ENCODE peak calls at places on chromosomes 7 and 10, in eight cellular contexts. One of them, this sample, is unnamed.
A peak's percentile ranks its signal among the peaks of the same experiment; 100 is the strongest.

GRCh38 chr7:64879097-64879730 is 23.9 kb upstream of the ZNF273 start:
- DNase-seq in right lobe of liver: no peak
- DNase-seq in thoracic aorta: no peak
- DNase-seq in stimulated activated CD4-positive, alpha-beta T cell treated with anti-CD3 and anti-CD28 coated beads, Interleukin-1b, Interleukin-23, amount 100 ng/mL, for 24 hours: no peak
- DNase-seq in fibroblast of lung: no peak
- DNase-seq in activated CD4-positive, alpha-beta T cell treated with anti-CD3 and anti-CD28 coated beads for 48 hours: no peak
- DNase-seq in astrocyte of the spinal cord: no peak
- DNase-seq in EH: no peak
- DNase-seq in this sample: no peak

GRCh38 chr10:114306116-114306973 is 67.3 kb downstream of the VWA2 start:
- DNase-seq in stimulated activated CD4-positive, alpha-beta T cell treated with anti-CD3 and anti-CD28 coated beads, Interleukin-1b, Interleukin-23, amount 100 ng/mL, for 24 hours: no peak
- DNase-seq in activated CD4-positive, alpha-beta T cell treated with anti-CD3 and anti-CD28 coated beads for 48 hours: no peak
- DNase-seq in thoracic aorta: no peak
- DNase-seq in EH: peak; percentile 98
- DNase-seq in astrocyte of the spinal cord: peak; percentile 98
- DNase-seq in fibroblast of lung: peak; percentile 92
- DNase-seq in right lobe of liver: no peak
- DNase-seq in this sample: peak; percentile 98

GRCh38 chr10:70135684-70136083 is 3.1 kb upstream of the AIFM2 start:
- DNase-seq in EH: no peak
- DNase-seq in fibroblast of lung: no peak
- DNase-seq in activated CD4-positive, alpha-beta T cell treated with anti-CD3 and anti-CD28 coated beads for 48 hours: no peak
- DNase-seq in thoracic aorta: no peak
- DNase-seq in right lobe of liver: no peak
- DNase-seq in stimulated activated CD4-positive, alpha-beta T cell treated with anti-CD3 and anti-CD28 coated beads, Interleukin-1b, Interleukin-23, amount 100 ng/mL, for 24 hours: no peak
- DNase-seq in astrocyte of the spinal cord: no peak
- DNase-seq in this sample: no peak

GRCh38 chr7:40922316-40922670 is 780.6 kb downstream of the INHBA start:
- DNase-seq in astrocyte of the spinal cord: peak; percentile 31
- DNase-seq in activated CD4-positive, alpha-beta T cell treated with anti-CD3 and anti-CD28 coated beads for 48 hours: no peak
- DNase-seq in EH: peak; percentile 95
- DNase-seq in thoracic aorta: no peak
- DNase-seq in fibroblast of lung: peak; percentile 31
- DNase-seq in stimulated activated CD4-positive, alpha-beta T cell treated with anti-CD3 and anti-CD28 coated beads, Interleukin-1b, Interleukin-23, amount 100 ng/mL, for 24 hours: no peak
- DNase-seq in right lobe of liver: no peak
- DNase-seq in this sample: peak; percentile 56

GRCh38 chr7:11831727-11832495 is at the start of gene THSD7A:
- DNase-seq in thoracic aorta: no peak
- DNase-seq in astrocyte of the spinal cord: peak; percentile 51
- DNase-seq in activated CD4-positive, alpha-beta T cell treated with anti-CD3 and anti-CD28 coated beads for 48 hours: peak; percentile 7
- DNase-seq in fibroblast of lung: peak; percentile 62
- DNase-seq in EH: peak; percentile 29
- DNase-seq in stimulated activated CD4-positive, alpha-beta T cell treated with anti-CD3 and anti-CD28 coated beads, Interleukin-1b, Interleukin-23, amount 100 ng/mL, for 24 hours: peak; percentile 1
- DNase-seq in right lobe of liver: peak; percentile 68
- DNase-seq in this sample: peak; percentile 64

GRCh38 chr7:150852371-150852905 is at the start of gene AOC1:
- DNase-seq in stimulated activated CD4-positive, alpha-beta T cell treated with anti-CD3 and anti-CD28 coated beads, Interleukin-1b, Interleukin-23, amount 100 ng/mL, for 24 hours: no peak
- DNase-seq in activated CD4-positive, alpha-beta T cell treated with anti-CD3 and anti-CD28 coated beads for 48 hours: no peak
- DNase-seq in fibroblast of lung: no peak
- DNase-seq in right lobe of liver: no peak
- DNase-seq in astrocyte of the spinal cord: no peak
- DNase-seq in thoracic aorta: no peak
- DNase-seq in EH: no peak
- DNase-seq in this sample: no peak

GRCh38 chr7:85068796-85069195 is 118.1 kb downstream of the SEMA3D start:
- DNase-seq in right lobe of liver: no peak
- DNase-seq in thoracic aorta: no peak
- DNase-seq in stimulated activated CD4-positive, alpha-beta T cell treated with anti-CD3 and anti-CD28 coated beads, Interleukin-1b, Interleukin-23, amount 100 ng/mL, for 24 hours: no peak
- DNase-seq in activated CD4-positive, alpha-beta T cell treated with anti-CD3 and anti-CD28 coated beads for 48 hours: no peak
- DNase-seq in EH: peak; percentile 67
- DNase-seq in astrocyte of the spinal cord: peak; percentile 88
- DNase-seq in fibroblast of lung: peak; percentile 93
- DNase-seq in this sample: peak; percentile 48

GRCh38 chr7:74094224-74095095 is 10.9 kb downstream of the LIMK1 start:
- DNase-seq in EH: peak; percentile 97
- DNase-seq in thoracic aorta: peak; percentile 75
- DNase-seq in fibroblast of lung: peak; percentile 89
- DNase-seq in astrocyte of the spinal cord: peak; percentile 95
- DNase-seq in right lobe of liver: peak; percentile 65
- DNase-seq in activated CD4-positive, alpha-beta T cell treated with anti-CD3 and anti-CD28 coated beads for 48 hours: peak; percentile 88
- DNase-seq in stimulated activated CD4-positive, alpha-beta T cell treated with anti-CD3 and anti-CD28 coated beads, Interleukin-1b, Interleukin-23, amount 100 ng/mL, for 24 hours: peak; percentile 70
- DNase-seq in this sample: peak; percentile 97

GRCh38 chr10:29204119-29204518 is 84.8 kb upstream of the LYZL1 start:
- DNase-seq in activated CD4-positive, alpha-beta T cell treated with anti-CD3 and anti-CD28 coated beads for 48 hours: no peak
- DNase-seq in EH: peak; percentile 42
- DNase-seq in astrocyte of the spinal cord: no peak
- DNase-seq in stimulated activated CD4-positive, alpha-beta T cell treated with anti-CD3 and anti-CD28 coated beads, Interleukin-1b, Interleukin-23, amount 100 ng/mL, for 24 hours: no peak
- DNase-seq in thoracic aorta: no peak
- DNase-seq in fibroblast of lung: no peak
- DNase-seq in right lobe of liver: no peak
- DNase-seq in this sample: peak; percentile 58

GRCh38 chr7:143299346-143299745 is 11.2 kb downstream of the CASP2 start:
- DNase-seq in fibroblast of lung: peak; percentile 29
- DNase-seq in right lobe of liver: no peak
- DNase-seq in thoracic aorta: no peak
- DNase-seq in stimulated activated CD4-positive, alpha-beta T cell treated with anti-CD3 and anti-CD28 coated beads, Interleukin-1b, Interleukin-23, amount 100 ng/mL, for 24 hours: no peak
- DNase-seq in EH: peak; percentile 83
- DNase-seq in activated CD4-positive, alpha-beta T cell treated with anti-CD3 and anti-CD28 coated beads for 48 hours: no peak
- DNase-seq in astrocyte of the spinal cord: no peak
- DNase-seq in this sample: peak; percentile 56

GRCh38 chr10:50552771-50553535 is 70.8 kb downstream of the SGMS1 start:
- DNase-seq in fibroblast of lung: peak; percentile 40
- DNase-seq in thoracic aorta: no peak
- DNase-seq in stimulated activated CD4-positive, alpha-beta T cell treated with anti-CD3 and anti-CD28 coated beads, Interleukin-1b, Interleukin-23, amount 100 ng/mL, for 24 hours: no peak
- DNase-seq in astrocyte of the spinal cord: no peak
- DNase-seq in EH: peak; percentile 49
- DNase-seq in right lobe of liver: no peak
- DNase-seq in activated CD4-positive, alpha-beta T cell treated with anti-CD3 and anti-CD28 coated beads for 48 hours: peak; percentile 21
- DNase-seq in this sample: peak; percentile 28

GRCh38 chr7:4145576-4145975 is 536.5 kb upstream of the FOXK1 start:
- DNase-seq in stimulated activated CD4-positive, alpha-beta T cell treated with anti-CD3 and anti-CD28 coated beads, Interleukin-1b, Interleukin-23, amount 100 ng/mL, for 24 hours: no peak
- DNase-seq in activated CD4-positive, alpha-beta T cell treated with anti-CD3 and anti-CD28 coated beads for 48 hours: no peak
- DNase-seq in fibroblast of lung: no peak
- DNase-seq in astrocyte of the spinal cord: no peak
- DNase-seq in right lobe of liver: no peak
- DNase-seq in EH: no peak
- DNase-seq in thoracic aorta: no peak
- DNase-seq in this sample: no peak

GRCh38 chr7:101614098-101614938 is 14.8 kb downstream of the MYL10 start:
- DNase-seq in EH: peak; percentile 23
- DNase-seq in right lobe of liver: no peak
- DNase-seq in stimulated activated CD4-positive, alpha-beta T cell treated with anti-CD3 and anti-CD28 coated beads, Interleukin-1b, Interleukin-23, amount 100 ng/mL, for 24 hours: no peak
- DNase-seq in thoracic aorta: peak; percentile 42
- DNase-seq in fibroblast of lung: no peak
- DNase-seq in activated CD4-positive, alpha-beta T cell treated with anti-CD3 and anti-CD28 coated beads for 48 hours: no peak
- DNase-seq in astrocyte of the spinal cord: no peak
- DNase-seq in this sample: no peak

GRCh38 chr10:109957092-109957797 is 33.9 kb upstream of the XPNPEP1 start:
- DNase-seq in right lobe of liver: no peak
- DNase-seq in thoracic aorta: no peak
- DNase-seq in stimulated activated CD4-positive, alpha-beta T cell treated with anti-CD3 and anti-CD28 coated beads, Interleukin-1b, Interleukin-23, amount 100 ng/mL, for 24 hours: no peak
- DNase-seq in fibroblast of lung: no peak
- DNase-seq in activated CD4-positive, alpha-beta T cell treated with anti-CD3 and anti-CD28 coated beads for 48 hours: no peak
- DNase-seq in astrocyte of the spinal cord: no peak
- DNase-seq in EH: no peak
- DNase-seq in this sample: no peak

This sample was measured in mesenchymal stem cell.